ENCODE peak calls at places on chromosome 17, in six cellular contexts. N is activated naive CD8-positive, alpha-beta T cell treated with anti-CD3 and anti-CD28 coated beads for 36 hours; A is HS-5; J is skeletal muscle cell; H is mesendoderm; F is small intestine. M is an unnamed sample.

GRCh38 chr17:67469208-67469980 is 92.3 kb downstream of the PITPNC1 start:
- DNase-seq in N (peak; percentile 44), A (no peak), J (peak; percentile 28), H (no peak), F (no peak), M (peak; percentile 30)

GRCh38 chr17:29645516-29646051 is 22.9 kb upstream of the CORO6 start:
- DNase-seq in N (peak; percentile 26), A (no peak), J (peak; percentile 91), H (no peak), F (no peak), M (no peak)

GRCh38 chr17:66381701-66382362 is 79.4 kb downstream of the PRKCA start:
- DNase-seq in N (no peak), A (no peak), J (no peak), H (no peak), F (no peak), M (no peak)

GRCh38 chr17:44077595-44077909 is 7.0 kb downstream of the G6PC3 start:
- DNase-seq in N (no peak), A (no peak), J (no peak), H (no peak), F (no peak), M (no peak)

GRCh38 chr17:20266806-20267458 is 200.4 kb downstream of the LGALS9B start:
- DNase-seq in N (no peak), A (peak; percentile 40), J (no peak), H (no peak), F (no peak), M (no peak)

GRCh38 chr17:65850486-65850885 is 289.0 kb upstream of the AXIN2 start:
- DNase-seq in N (no peak), A (peak; percentile 26), J (peak; percentile 43), H (no peak), F (no peak), M (no peak)

GRCh38 chr17:62827722-62828498 is 19.8 kb upstream of the MARCHF10 start:
- DNase-seq in N (no peak), A (no peak), J (no peak), H (no peak), F (no peak), M (no peak)

GRCh38 chr17:50128441-50129302 is 1.3 kb downstream of the SAMD14 start:
- DNase-seq in N (no peak), A (no peak), J (no peak), H (peak; percentile 91), F (peak; percentile 62), M (peak; percentile 63)

GRCh38 chr17:76273923-76274558 is 8.9 kb downstream of the UBALD2 start:
- DNase-seq in N (no peak), A (no peak), J (no peak), H (no peak), F (no peak), M (no peak)

GRCh38 chr17:43604549-43604948 is 57.2 kb downstream of the MEOX1 start:
- DNase-seq in N (no peak), A (no peak), J (no peak), H (no peak), F (no peak), M (no peak)

GRCh38 chr17:39166437-39167335 is 725 bp upstream of the ARL5C start:
- DNase-seq in N (no peak), A (no peak), J (no peak), H (no peak), F (no peak), M (no peak)

GRCh38 chr17:71432378-71433315 is 688.2 kb upstream of the SOX9 start:
- DNase-seq in N (no peak), A (no peak), J (no peak), H (no peak), F (no peak), M (no peak)

GRCh38 chr17:4739122-4740024 is at the start of the genes CXCL16 and ZMYND15:
- DNase-seq in N (peak; percentile 61), A (no peak), J (no peak), H (no peak), F (peak; percentile 77), M (no peak)

GRCh38 chr17:45195424-45195823 is 26.3 kb upstream of the FMNL1 start:
- DNase-seq in N (no peak), A (no peak), J (no peak), H (no peak), F (no peak), M (no peak)

GRCh38 chr17:29592850-29593545 is at the start of gene ANKRD13B:
- DNase-seq in N (peak; percentile 60), A (no peak), J (no peak), H (no peak), F (no peak), M (no peak)

GRCh38 chr17:42833771-42834422 is 700 bp downstream of the PSME3 start:
- DNase-seq in N (peak; percentile 28), A (no peak), J (no peak), H (peak; percentile 22), F (no peak), M (no peak)

GRCh38 chr17:6523330-6523729 is 33.0 kb downstream of the PITPNM3 start:
- DNase-seq in N (no peak), A (no peak), J (no peak), H (peak; percentile 83), F (no peak), M (no peak)

GRCh38 chr17:40517286-40517662 is 15.9 kb upstream of the TNS4 start:
- DNase-seq in N (no peak), A (no peak), J (no peak), H (peak; percentile 71), F (no peak), M (no peak)

GRCh38 chr17:5516060-5516792 is 29.9 kb downstream of the MIS12 start:
- DNase-seq in N (no peak), A (peak; percentile 99), J (peak; percentile 90), H (peak; percentile 78), F (no peak), M (no peak)

GRCh38 chr17:7479389-7480192 is at the start of gene ZBTB4:
- DNase-seq in N (peak; percentile 65), A (no peak), J (no peak), H (peak; percentile 70), F (peak; percentile 49), M (no peak)

GRCh38 chr17:57926723-57927047 is 28.5 kb downstream of the CUEDC1 start:
- DNase-seq in N (no peak), A (no peak), J (no peak), H (no peak), F (no peak), M (no peak)

GRCh38 chr17:81511550-81511799 is 1.1 kb downstream of the ACTG1 start:
- DNase-seq in N (no peak), A (no peak), J (no peak), H (no peak), F (no peak), M (no peak)

GRCh38 chr17:31787857-31788570 is 71.0 kb downstream of the COPRS start:
- DNase-seq in N (no peak), A (peak; percentile 93), J (peak; percentile 79), H (peak; percentile 33), F (no peak), M (no peak)

GRCh38 chr17:7774037-7774659 is 56.6 kb downstream of the DNAH2 start:
- DNase-seq in N (no peak), A (no peak), J (peak; percentile 23), H (peak; percentile 37), F (peak; percentile 3), M (no peak)

GRCh38 chr17:44095647-44096496 is 25.3 kb downstream of the G6PC3 start:
- DNase-seq in N (no peak), A (peak; percentile 50), J (peak; percentile 86), H (peak; percentile 99), F (peak; percentile 30), M (peak; percentile 98)

GRCh38 chr17:42275527-42276358 is 448 bp downstream of the STAT5B start:
- DNase-seq in N (peak; percentile 55), A (no peak), J (no peak), H (peak; percentile 67), F (no peak), M (no peak)

GRCh38 chr17:30530346-30531025 is 53.3 kb downstream of the GOSR1 start:
- DNase-seq in N (no peak), A (peak; percentile 36), J (no peak), H (peak; percentile 13), F (no peak), M (no peak)

GRCh38 chr17:45077643-45078042 is 16.5 kb downstream of the NMT1 start:
- DNase-seq in N (no peak), A (no peak), J (no peak), H (no peak), F (no peak), M (no peak)

GRCh38 chr17:75517277-75517865 is 1.0 kb downstream of the TSEN54 start:
- DNase-seq in N (peak; percentile 29), A (no peak), J (no peak), H (peak; percentile 45), F (peak; percentile 68), M (no peak)

GRCh38 chr17:53492532-53492931 is 330.2 kb upstream of the KIF2B start:
- DNase-seq in N (no peak), A (no peak), J (no peak), H (no peak), F (no peak), M (no peak)

M was measured in NCI-H2227 treated with DMSO at 0.1 percent for 48 hours.